ENCODE peak calls at places on chromosome 5, in eight cellular contexts. B, T, D, E, K, F, J and O are unnamed samples. For H3K27me3, the result is how much of the 10 kb centered on the place peaks cover.

GRCh38 chr5:386432-387341 is 56.3 kb upstream of the EXOC3 start:
- DNase-seq in T (no peak), J (peak), K (no peak), D (no peak), F (no peak), E (peak), B (no peak), O (no peak)

GRCh38 chr5:143400541-143401252 is 2.8 kb downstream of the NR3C1 start:
- DNase-seq in K (peak), J (no peak), B (no peak), F (no peak), D (no peak), E (no peak), T (no peak), O (no peak)

GRCh38 chr5:35777358-35778087 is 79.2 kb upstream of the IL7R start:
- DNase-seq in J (peak), K (peak), T (peak), F (peak), D (peak), B (peak), E (peak), O (no peak)

GRCh38 chr5:14809369-14810144 is 62.0 kb downstream of the ANKH start:
- DNase-seq in J (peak), B (peak), T (peak), D (no peak), E (peak), F (peak), K (peak), O (peak)

GRCh38 chr5:110269478-110270142 is 456.9 kb downstream of the TMEM232 start:
- DNase-seq in K (peak), T (no peak), F (no peak), D (no peak), J (no peak), B (no peak), E (no peak), O (no peak)

GRCh38 chr5:81787843-81788242 is 36.9 kb upstream of the SSBP2 start:
- DNase-seq in D (peak), B (no peak), J (peak), E (no peak), T (peak), F (no peak), K (peak), O (no peak)

GRCh38 chr5:168086104-168086610 is 205.3 kb upstream of the WWC1 start:
- DNase-seq in F (no peak), T (peak), B (no peak), J (no peak), E (peak), D (peak), K (peak), O (no peak)

GRCh38 chr5:11062379-11062778 is 301.3 kb upstream of the DAP start:
- DNase-seq in K (peak), D (no peak), E (peak), B (no peak), F (no peak), T (peak), J (no peak), O (no peak)

GRCh38 chr5:155728146-155728856 is 598.7 kb upstream of the SGCD start:
- DNase-seq in K (peak), T (peak), J (peak), F (no peak), D (no peak), B (no peak), E (no peak), O (peak)

GRCh38 chr5:145917288-145917687 is 19.1 kb upstream of the SH3RF2 start:
- DNase-seq in J (no peak), F (no peak), E (no peak), K (no peak), D (no peak), T (no peak), B (no peak), O (no peak)

GRCh38 chr5:59685806-59686205 is 207.7 kb downstream of the PDE4D start:
- DNase-seq in F (no peak), K (no peak), B (no peak), E (no peak), T (no peak), D (no peak), J (no peak), O (no peak)

GRCh38 chr5:10522224-10522611 is 41.7 kb upstream of the ANKRD33B start:
- DNase-seq in F (no peak), B (no peak), E (no peak), K (no peak), D (no peak), J (no peak), T (no peak), O (no peak)

GRCh38 chr5:178428341-178429155 is 161.6 kb downstream of the COL23A1 start:
- DNase-seq in T (peak), J (peak), B (no peak), K (no peak), D (no peak), E (no peak), F (no peak), O (peak)

GRCh38 chr5:111670826-111671492 is 86.0 kb downstream of the NREP start:
- DNase-seq in B (no peak), J (no peak), D (no peak), T (no peak), E (peak), K (no peak), F (no peak), O (no peak)

GRCh38 chr5:77642915-77643653 is 4.6 kb upstream of the OTP start:
- DNase-seq in D (no peak), E (no peak), B (no peak), J (no peak), T (no peak), K (no peak), F (no peak), O (no peak)
- H3K27me3 ChIP-seq in D (half or more), E (under half), B (half or more), J (under half), T (half or more), K (half or more), F (half or more), O (half or more)

DNA sequence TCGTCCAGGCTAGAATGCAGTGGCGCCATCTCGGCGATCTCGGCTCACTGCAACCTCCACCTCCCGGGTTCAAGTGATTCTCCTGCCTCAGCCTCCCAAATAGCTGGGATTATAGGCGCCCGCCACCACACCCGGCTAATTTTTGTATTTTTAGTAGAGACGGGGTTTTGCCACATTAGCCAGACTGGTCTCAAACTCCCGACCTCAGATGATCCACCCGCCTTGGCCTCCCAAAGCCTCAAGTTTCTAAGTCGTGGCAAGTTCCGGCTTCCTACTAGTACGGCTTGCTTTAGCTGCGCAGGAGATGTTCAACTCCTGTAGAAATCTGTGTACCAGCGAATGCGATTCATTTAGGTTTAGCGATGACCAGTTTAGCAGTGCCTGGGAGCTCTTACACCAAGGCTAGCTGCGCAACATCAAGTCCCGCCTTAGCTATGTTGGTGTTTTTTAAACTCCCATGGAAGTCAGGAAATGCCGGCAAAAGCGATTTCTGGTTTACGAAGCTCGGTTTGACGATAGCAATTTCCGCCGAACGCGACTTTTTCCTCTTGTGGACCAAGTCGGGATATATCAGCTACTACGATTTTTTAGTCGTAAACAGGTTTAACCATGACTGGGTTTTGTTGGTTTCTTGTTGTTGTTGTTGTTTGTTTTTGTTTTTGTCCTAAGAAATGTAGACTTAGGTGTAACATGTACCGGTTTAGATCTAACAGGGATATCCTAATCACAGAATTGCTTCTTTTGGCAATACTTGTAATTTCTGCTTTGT is 46.4 kb downstream of the ANXA2R start:
- DNase-seq in J (peak), E (no peak), B (peak), K (peak), T (peak), F (peak), D (no peak), O (no peak)
- H3K4me3 ChIP-seq in J (no peak), E (no peak), B (peak), K (peak), T (no peak), F (peak), D (peak), O (peak)

GRCh38 chr5:154484393-154484944 is 6.4 kb upstream of the HAND1 start:
- DNase-seq in F (no peak), T (no peak), J (no peak), D (no peak), B (no peak), E (no peak), K (no peak), O (no peak)

GRCh38 chr5:154483654-154484392 is 5.8 kb upstream of the HAND1 start:
- DNase-seq in K (no peak), D (no peak), T (no peak), F (no peak), J (no peak), B (no peak), E (no peak), O (no peak)

GRCh38 chr5:154481584-154482381 is 3.8 kb upstream of the HAND1 start:
- DNase-seq in F (no peak), D (no peak), T (no peak), E (no peak), K (no peak), B (no peak), J (no peak), O (no peak)

GRCh38 chr5:154480847-154481246 is 2.8 kb upstream of the HAND1 start:
- DNase-seq in T (no peak), D (no peak), F (no peak), K (no peak), E (no peak), B (no peak), J (no peak), O (no peak)

DNA sequence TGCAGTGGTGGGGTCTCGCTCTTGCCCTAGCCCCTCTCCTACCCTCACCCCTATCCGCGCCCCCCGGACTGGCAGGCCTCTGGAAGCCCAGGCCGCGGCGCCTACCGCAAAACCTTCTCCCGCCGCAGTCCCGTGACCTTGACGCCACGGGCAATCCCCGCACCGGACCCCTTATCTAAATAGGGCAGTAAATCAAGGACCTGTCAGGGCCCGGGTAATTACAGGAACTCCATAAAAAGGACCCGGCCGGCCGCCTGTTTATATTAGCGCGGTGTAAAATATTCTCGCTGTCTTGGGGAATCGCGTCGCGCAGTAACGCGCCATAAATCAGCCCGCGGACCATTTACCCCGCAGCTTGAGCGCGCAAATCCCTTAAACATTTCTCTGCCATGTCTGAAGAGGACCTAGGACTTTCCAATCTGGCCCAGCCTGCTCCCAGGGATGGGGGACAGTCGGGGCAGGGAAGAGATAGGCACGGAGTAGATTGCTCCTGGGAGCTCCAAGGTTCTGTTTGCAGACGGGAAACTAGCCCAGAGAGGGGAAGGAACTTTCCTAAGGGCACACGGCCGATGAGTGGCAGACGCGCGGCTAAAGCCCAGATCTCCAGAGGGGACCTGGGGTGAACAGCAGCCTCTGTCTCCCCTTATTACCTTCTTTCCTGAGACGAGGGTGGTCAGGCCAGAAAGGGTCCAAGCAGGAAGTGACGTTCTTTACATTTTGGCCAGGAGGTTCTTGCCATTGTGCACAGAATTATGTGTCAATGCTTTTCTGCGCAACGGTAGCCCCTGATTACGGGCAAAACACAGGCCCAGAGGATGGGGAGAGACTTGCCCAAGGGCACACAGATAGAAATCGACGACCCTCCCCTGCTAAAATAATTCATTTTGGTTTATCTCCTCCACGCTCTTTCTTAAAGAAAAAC is 4.8 kb upstream of the HAND1 start:
- DNase-seq in J (no peak), F (no peak), E (no peak), T (peak), D (no peak), K (no peak), B (no peak), O (no peak)
- H3K27me3 ChIP-seq in J (under half), F (half or more), E (half or more), T (half or more), D (half or more), K (half or more), B (half or more), O (half or more)

DNA sequence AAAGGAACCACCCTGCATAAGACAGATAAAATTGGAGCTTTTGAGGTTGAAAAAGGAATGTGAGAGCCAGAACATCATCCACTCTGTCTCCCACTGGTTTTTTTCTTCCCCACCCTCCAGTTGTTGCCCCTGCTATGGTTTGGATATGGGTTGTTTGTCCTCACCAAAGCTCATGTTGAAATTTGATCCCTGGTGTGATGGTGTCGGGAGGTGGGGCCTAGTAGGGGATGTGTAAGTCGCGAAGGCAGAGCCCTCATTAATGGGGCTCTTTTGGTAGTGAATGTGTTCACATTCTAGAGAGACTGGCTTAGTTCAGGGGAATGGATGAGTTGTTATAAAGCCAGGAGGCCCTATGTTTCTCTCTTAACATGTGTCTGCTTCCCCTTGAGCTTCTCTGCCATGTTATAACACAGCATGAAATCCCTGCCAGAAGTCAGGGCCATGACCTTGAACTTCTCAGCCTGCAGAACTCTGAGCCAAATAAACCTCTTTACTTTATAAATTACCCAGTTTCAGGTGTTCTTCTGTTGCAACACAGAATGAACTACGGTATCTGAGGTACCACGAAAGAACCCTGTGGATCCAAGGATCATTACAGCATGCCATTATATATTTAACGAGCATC is 34.7 kb upstream of the MAST4 start:
- DNase-seq in T (no peak), D (no peak), B (no peak), F (no peak), K (no peak), J (no peak), E (no peak), O (no peak)
- H3K4me3 ChIP-seq in T (no peak), D (no peak), B (no peak), F (no peak), K (no peak), J (no peak), E (no peak), O (no peak)

GRCh38 chr5:135547590-135548254 is 12.0 kb upstream of the NEUROG1 start:
- DNase-seq in E (no peak), B (no peak), K (no peak), D (no peak), F (no peak), J (no peak), T (no peak), O (no peak)

GRCh38 chr5:135551593-135552447 is 16.1 kb upstream of the NEUROG1 start:
- DNase-seq in K (peak), J (peak), E (peak), D (peak), F (no peak), B (peak), T (peak), O (peak)

GRCh38 chr5:135546912-135547311 is 11.1 kb upstream of the NEUROG1 start:
- DNase-seq in K (no peak), T (no peak), F (no peak), B (no peak), D (no peak), E (no peak), J (no peak), O (no peak)

GRCh38 chr5:135546014-135546413 is 10.2 kb upstream of the NEUROG1 start:
- DNase-seq in B (no peak), F (no peak), K (no peak), D (no peak), J (no peak), T (no peak), E (no peak), O (no peak)

DNA sequence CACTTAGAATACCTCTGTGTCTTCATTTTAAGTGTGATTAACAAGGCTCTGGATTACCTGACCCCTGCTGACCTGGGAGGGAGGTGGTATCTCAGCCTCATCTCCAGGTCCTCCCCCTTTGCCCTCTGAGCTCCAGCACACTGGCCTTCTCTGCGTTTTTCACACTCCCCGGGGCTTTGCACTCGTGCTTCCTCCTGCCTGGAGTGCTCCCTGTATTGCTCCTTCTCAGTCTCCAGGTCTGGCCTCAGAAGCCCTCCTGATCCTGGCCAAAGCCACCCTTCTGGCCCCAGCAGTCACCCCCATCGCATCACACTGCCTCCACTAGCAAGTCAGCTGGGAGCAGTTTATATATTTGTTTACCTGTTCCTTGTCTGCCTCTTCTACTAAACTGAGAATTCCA is 13.6 kb upstream of the NEUROG1 start:
- DNase-seq in D (no peak), J (no peak), F (no peak), E (no peak), B (no peak), T (no peak), K (no peak), O (no peak)
- H3K27me3 ChIP-seq in D (under half), J (under half), F (under half), E (under half), B (under half), T (under half), K (half or more), O (half or more)

GRCh38 chr5:54311178-54311811 is 922 bp upstream of the ARL15 start:
- DNase-seq in T (no peak), D (no peak), J (no peak), F (no peak), B (no peak), E (no peak), K (peak), O (no peak)
- H3K4me3 ChIP-seq in T (peak), D (peak), J (peak), F (peak), B (peak), E (peak), K (peak), O (peak)

DNA sequence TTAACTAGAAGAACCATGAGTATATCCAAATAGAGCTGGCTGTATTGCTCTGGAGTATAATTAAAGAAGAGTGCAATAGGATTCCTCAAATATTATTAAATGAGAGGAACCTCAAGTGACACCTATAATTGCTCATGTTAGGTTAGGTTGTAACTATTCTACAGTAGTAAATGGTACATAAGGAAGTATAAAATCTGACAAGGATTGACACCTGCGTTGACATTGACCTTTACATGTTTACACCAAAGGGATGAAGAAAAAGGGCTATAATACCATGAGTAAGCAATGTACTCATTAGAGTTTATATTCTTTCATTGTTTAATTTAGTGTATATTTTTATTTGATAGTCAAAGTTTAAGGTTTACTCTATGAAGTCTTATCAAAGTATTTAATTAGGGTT is 48.9 kb downstream of the SLC12A2 start:
- DNase-seq in T (no peak), B (no peak), F (no peak), D (no peak), E (no peak), J (no peak), K (no peak), O (no peak)
- H3K27me3 ChIP-seq in T (under half), B (under half), F (under half), D (under half), E (under half), J (under half), K (under half), O (under half)

GRCh38 chr5:79973511-79973910 is 17.6 kb downstream of the MTX3 start:
- DNase-seq in D (no peak), T (no peak), J (no peak), F (no peak), K (peak), B (no peak), E (no peak), O (no peak)
- H3K4me3 ChIP-seq in D (no peak), T (no peak), J (no peak), F (no peak), K (no peak), B (no peak), E (no peak), O (no peak)

GRCh38 chr5:123120197-123120596 is 31.2 kb downstream of the PRDM6 start:
- DNase-seq in T (no peak), K (peak), B (no peak), J (no peak), F (no peak), E (no peak), D (no peak), O (no peak)
- H3K27me3 ChIP-seq in T (under half), K (under half), B (under half), J (under half), F (under half), E (under half), D (under half), O (under half)